ENCODE peak calls at places on chromosomes 13 and 19, in five cellular contexts. One of them, this sample, is unnamed.

GRCh38 chr19:34508540-34508939 is 27.0 kb downstream of the WTIP start:
- DNase-seq in fibroblast of lung: no peak
- DNase-seq in SK-N-SH: peak
- DNase-seq in HFFc6: peak
- DNase-seq in choroid plexus epithelial cell: no peak
- DNase-seq in this sample: no peak

GRCh38 chr19:1173845-1174809 is at the start of gene SBNO2:
- DNase-seq in fibroblast of lung: peak
- DNase-seq in SK-N-SH: peak
- DNase-seq in HFFc6: peak
- DNase-seq in choroid plexus epithelial cell: peak
- DNase-seq in this sample: peak

GRCh38 chr13:99059498-99060070 is 81.7 kb upstream of the DOCK9 start:
- DNase-seq in fibroblast of lung: no peak
- DNase-seq in SK-N-SH: no peak
- DNase-seq in HFFc6: no peak
- DNase-seq in choroid plexus epithelial cell: no peak
- DNase-seq in this sample: no peak

GRCh38 chr13:86563308-86563707 is 764.1 kb upstream of the SLITRK6 start:
- DNase-seq in fibroblast of lung: peak
- DNase-seq in SK-N-SH: no peak
- DNase-seq in HFFc6: no peak
- DNase-seq in choroid plexus epithelial cell: peak
- DNase-seq in this sample: peak

GRCh38 chr13:111390522-111391270 is 70.3 kb downstream of the TEX29 start:
- DNase-seq in fibroblast of lung: no peak
- DNase-seq in SK-N-SH: no peak
- DNase-seq in HFFc6: no peak
- DNase-seq in choroid plexus epithelial cell: no peak
- DNase-seq in this sample: no peak

GRCh38 chr19:1773173-1773572 is 19.9 kb downstream of the ONECUT3 start:
- DNase-seq in fibroblast of lung: peak
- DNase-seq in SK-N-SH: no peak
- DNase-seq in HFFc6: peak
- DNase-seq in choroid plexus epithelial cell: peak
- DNase-seq in this sample: no peak

GRCh38 chr19:9039728-9040127 is 29.5 kb upstream of the MUC16 start:
- DNase-seq in fibroblast of lung: no peak
- DNase-seq in SK-N-SH: no peak
- DNase-seq in HFFc6: no peak
- DNase-seq in choroid plexus epithelial cell: no peak
- DNase-seq in this sample: no peak

GRCh38 chr13:99151516-99151915 is 49.1 kb upstream of the UBAC2 start:
- DNase-seq in fibroblast of lung: peak
- DNase-seq in SK-N-SH: no peak
- DNase-seq in HFFc6: peak
- DNase-seq in choroid plexus epithelial cell: peak
- DNase-seq in this sample: peak

GRCh38 chr13:91739751-91740150 is 341.3 kb downstream of the GPC5 start:
- DNase-seq in fibroblast of lung: no peak
- DNase-seq in SK-N-SH: no peak
- DNase-seq in HFFc6: no peak
- DNase-seq in choroid plexus epithelial cell: no peak
- DNase-seq in this sample: no peak

GRCh38 chr13:29819157-29819556 is 31.3 kb downstream of the UBL3 start:
- DNase-seq in fibroblast of lung: no peak
- DNase-seq in SK-N-SH: no peak
- DNase-seq in HFFc6: no peak
- DNase-seq in choroid plexus epithelial cell: no peak
- DNase-seq in this sample: no peak

GRCh38 chr13:50594276-50594970 is 249.1 kb downstream of the DLEU7 start:
- DNase-seq in fibroblast of lung: no peak
- DNase-seq in SK-N-SH: peak
- DNase-seq in HFFc6: no peak
- DNase-seq in choroid plexus epithelial cell: peak
- DNase-seq in this sample: peak

GRCh38 chr13:78631077-78631476 is 27.7 kb upstream of the POU4F1 start:
- DNase-seq in fibroblast of lung: no peak
- DNase-seq in SK-N-SH: no peak
- DNase-seq in HFFc6: no peak
- DNase-seq in choroid plexus epithelial cell: no peak
- DNase-seq in this sample: no peak

DNA sequence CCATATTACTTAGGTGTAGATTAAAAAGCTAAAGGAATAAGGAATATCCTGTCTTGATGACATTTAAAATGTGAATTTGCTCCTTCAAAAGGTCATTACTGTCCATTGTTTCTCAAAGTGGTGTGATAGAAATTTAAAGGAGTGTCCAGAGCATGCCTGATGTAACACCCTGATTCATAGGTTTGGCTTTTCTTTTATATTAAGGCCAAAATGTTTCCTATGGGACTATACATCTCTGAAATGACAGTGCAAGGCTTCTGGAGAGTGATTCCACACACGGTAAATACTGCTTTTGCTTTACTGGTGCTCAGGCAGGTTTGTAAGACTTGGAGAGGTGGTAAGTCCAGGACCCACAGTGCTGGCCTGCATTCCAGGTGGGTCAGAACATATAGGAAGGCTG is 289.9 kb downstream of the RFC3 start:
- DNase-seq in fibroblast of lung: peak
- DNase-seq in SK-N-SH: no peak
- DNase-seq in HFFc6: no peak
- DNase-seq in choroid plexus epithelial cell: peak
- DNase-seq in this sample: peak
- TF ChIP-seq CTCF in fibroblast of lung: no peak
- TF ChIP-seq CTCF in SK-N-SH: no peak
- TF ChIP-seq CTCF in HFFc6: no peak
- TF ChIP-seq CTCF in choroid plexus epithelial cell: no peak
- TF ChIP-seq CTCF in this sample: no peak

DNA sequence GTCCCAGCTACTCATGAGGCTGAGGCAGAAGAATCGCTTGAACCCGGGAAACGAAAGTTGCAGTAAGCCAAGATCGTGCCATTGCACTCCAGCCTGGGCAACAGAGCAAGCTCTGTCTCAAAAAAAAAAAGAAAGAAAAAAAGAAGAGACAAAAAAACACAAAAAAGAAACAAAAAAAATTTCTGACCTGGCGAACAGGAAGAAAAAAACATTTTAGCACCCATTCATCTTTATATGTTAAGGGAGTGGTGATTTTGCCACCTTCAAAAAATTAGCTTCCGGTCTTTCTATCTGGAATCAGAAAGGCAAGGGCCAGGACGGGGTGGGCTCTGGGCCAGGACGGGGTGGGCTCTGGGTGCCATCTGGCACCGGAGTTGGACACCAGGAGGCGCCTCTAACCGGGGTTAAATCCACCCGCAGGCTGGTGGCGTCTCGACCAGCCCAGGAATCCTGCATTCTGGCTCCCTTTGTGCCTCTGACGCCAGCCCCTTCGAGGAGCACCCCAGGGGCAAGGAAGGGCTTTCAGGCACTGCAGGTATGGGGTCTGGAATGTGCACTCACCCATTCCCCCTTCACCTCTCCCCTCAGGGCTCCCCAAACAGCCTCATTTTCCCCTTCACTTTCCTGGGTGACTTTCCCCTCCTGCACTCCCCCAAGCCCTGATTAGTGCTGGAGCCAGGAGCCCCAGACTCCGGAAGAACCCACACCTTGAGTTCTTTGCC is 10.4 kb upstream of the ZSWIM4 start:
- DNase-seq in fibroblast of lung: peak
- DNase-seq in SK-N-SH: peak
- DNase-seq in HFFc6: peak
- DNase-seq in choroid plexus epithelial cell: peak
- DNase-seq in this sample: peak
- TF ChIP-seq CTCF in fibroblast of lung: peak
- TF ChIP-seq CTCF in SK-N-SH: peak
- TF ChIP-seq CTCF in HFFc6: peak
- TF ChIP-seq CTCF in choroid plexus epithelial cell: peak
- TF ChIP-seq CTCF in this sample: peak

DNA sequence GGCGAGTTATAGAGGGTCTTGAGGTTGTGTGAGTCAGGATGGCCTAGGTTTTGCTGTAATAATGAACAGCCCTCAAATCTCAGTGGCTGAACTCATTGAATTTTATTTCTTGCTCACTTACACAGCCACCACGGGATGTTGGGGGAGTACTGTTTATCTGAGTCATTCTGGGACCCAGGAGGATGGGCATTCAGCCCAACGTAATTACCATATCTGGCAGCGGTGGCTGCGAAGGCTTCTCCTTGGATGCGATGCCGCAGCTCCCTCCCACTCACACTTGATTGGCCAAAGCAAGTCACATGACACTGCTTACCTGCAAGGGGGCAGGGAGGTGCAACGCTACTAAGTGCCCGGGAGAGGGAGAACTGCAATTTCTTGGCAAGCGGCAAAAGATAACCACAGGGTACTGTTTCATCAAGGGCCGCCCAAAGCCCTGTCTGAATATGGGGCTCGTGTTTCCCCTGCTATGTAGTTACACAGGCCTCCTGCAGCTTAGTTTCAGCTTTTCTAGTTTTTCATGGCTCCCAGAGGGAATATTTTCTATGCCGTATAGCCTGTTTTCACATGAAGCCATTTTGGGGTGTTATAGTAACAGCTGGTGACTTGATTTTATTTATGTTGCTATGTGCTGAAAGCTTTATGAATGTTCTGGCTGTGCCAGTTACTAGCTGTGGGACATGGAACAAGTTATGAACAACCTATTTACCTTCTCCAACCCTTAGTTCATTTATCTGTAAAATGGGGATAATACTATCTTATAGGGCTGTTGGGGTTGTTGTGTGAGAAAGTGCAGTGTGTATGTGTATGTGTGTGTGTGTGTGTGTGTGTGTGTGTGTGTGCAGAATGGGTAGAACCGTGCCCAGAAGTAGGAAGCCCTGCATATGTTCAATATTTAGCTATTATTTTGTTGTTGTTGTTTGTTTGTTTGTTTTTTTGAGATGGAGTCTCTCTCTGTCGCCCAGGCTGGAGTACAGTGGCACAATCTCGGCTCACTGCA is 20.1 kb downstream of the ZSWIM9 start:
- DNase-seq in fibroblast of lung: peak
- DNase-seq in SK-N-SH: no peak
- DNase-seq in HFFc6: no peak
- DNase-seq in choroid plexus epithelial cell: peak
- DNase-seq in this sample: peak
- TF ChIP-seq CTCF in fibroblast of lung: peak
- TF ChIP-seq CTCF in SK-N-SH: no peak
- TF ChIP-seq CTCF in HFFc6: peak
- TF ChIP-seq CTCF in choroid plexus epithelial cell: peak
- TF ChIP-seq CTCF in this sample: peak

DNA sequence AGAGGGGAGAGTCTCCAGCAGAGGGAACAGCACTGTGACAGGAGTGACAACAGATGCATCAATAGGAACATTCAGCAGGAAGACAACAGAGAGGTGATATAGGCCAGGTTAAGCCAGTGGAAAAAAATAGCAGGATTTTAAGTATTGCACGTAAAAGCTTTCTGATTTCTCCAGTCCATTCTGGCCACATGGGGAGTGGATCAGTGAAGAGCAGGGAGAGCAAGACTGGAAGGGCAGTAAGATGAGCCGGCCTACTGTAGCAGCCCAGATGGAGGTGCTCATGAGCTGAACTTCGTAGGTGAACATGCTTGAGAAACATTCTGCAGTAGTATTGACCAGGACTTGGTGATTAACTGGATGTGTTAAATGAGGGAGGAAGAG is 1.7 kb downstream of the UTP14C start:
- DNase-seq in fibroblast of lung: peak
- DNase-seq in SK-N-SH: no peak
- DNase-seq in HFFc6: no peak
- DNase-seq in choroid plexus epithelial cell: no peak
- DNase-seq in this sample: no peak
- TF ChIP-seq CTCF in fibroblast of lung: no peak
- TF ChIP-seq CTCF in SK-N-SH: no peak
- TF ChIP-seq CTCF in HFFc6: no peak
- TF ChIP-seq CTCF in choroid plexus epithelial cell: no peak
- TF ChIP-seq CTCF in this sample: no peak

DNA sequence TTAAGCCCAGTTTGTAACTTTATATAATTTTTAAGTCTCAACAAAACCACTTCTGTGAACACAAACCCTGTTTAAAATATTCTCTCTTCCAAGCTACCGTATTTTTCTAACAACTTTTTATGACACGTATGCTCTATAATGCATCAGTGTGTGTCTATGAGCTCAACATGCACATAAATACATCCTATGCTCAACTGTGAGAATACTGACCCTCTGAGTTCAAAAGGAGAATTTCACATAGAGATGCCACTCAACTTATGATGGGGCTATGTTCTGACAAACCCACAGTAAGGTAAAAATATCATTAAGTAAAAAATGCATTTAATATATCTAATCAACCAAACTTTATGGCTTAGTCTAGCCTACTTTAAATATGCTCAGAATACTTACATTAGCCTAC is 1139.7 kb upstream of the SPRY2 start:
- DNase-seq in fibroblast of lung: no peak
- DNase-seq in SK-N-SH: no peak
- DNase-seq in HFFc6: no peak
- DNase-seq in choroid plexus epithelial cell: peak
- DNase-seq in this sample: no peak
- TF ChIP-seq CTCF in fibroblast of lung: no peak
- TF ChIP-seq CTCF in SK-N-SH: no peak
- TF ChIP-seq CTCF in HFFc6: no peak
- TF ChIP-seq CTCF in choroid plexus epithelial cell: no peak
- TF ChIP-seq CTCF in this sample: no peak

DNA sequence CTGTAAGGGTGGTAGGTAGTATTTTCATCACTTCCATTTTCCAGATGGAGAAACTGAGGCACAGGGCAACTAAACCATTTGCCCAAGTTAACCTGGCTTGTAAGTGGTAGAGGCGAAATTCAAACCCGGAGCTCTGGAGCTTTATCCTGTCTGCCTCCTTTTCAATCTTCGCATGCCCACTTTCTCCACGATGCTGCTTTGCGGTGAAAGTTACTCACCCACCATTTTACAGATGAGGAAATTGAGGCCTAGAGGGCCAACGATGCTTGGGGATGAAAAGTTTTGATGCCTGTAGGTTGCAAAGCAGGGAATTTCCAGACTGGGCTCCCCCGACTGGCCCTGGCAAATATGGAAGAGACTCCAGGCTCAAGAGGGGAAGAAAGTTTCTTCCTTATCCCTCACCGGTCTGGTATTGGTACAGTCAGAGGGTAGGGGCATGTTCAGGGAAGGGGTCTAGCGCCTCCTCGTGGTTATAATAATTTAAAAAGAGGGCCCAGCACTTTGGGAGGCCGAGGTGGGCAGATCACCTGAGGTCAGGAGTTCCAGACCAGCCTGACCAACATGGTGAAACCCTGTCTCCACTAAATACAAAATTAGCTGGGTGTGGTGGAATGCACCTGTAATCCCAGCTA is 1.9 kb upstream of the SH2D3A start:
- DNase-seq in fibroblast of lung: no peak
- DNase-seq in SK-N-SH: peak
- DNase-seq in HFFc6: no peak
- DNase-seq in choroid plexus epithelial cell: peak
- DNase-seq in this sample: no peak
- TF ChIP-seq CTCF in fibroblast of lung: peak
- TF ChIP-seq CTCF in SK-N-SH: peak
- TF ChIP-seq CTCF in HFFc6: peak
- TF ChIP-seq CTCF in choroid plexus epithelial cell: peak
- TF ChIP-seq CTCF in this sample: no peak

This sample was measured in astrocyte of the spinal cord.